ENCODE peak calls at places on chromosomes 6 and 20, in seven cellular contexts. E is OCI-LY7, T is colonic mucosa, C is fibroblast of the conjunctiva, W is posterior vena cava, A is fibroblast of lung, H is stromal cell of bone marrow. F is an unnamed sample.

GRCh38 chr20:44074252-44075151 is 112.5 kb downstream of the JPH2 start:
- DNase-seq in E (no peak), T (no peak), C (no peak), W (no peak), A (peak), H (peak), F (no peak)

GRCh38 chr20:35478804-35479472 is 23.5 kb downstream of the CEP250 start:
- DNase-seq in E (peak), T (no peak), C (no peak), W (no peak), A (no peak), H (no peak), F (no peak)

GRCh38 chr20:34791289-34792020 is 34.0 kb downstream of the NCOA6 start:
- DNase-seq in E (no peak), T (no peak), C (peak), W (no peak), A (peak), H (peak), F (no peak)

GRCh38 chr20:49985617-49986016 is 2.8 kb downstream of the SNAI1 start:
- DNase-seq in E (no peak), T (no peak), C (no peak), W (no peak), A (no peak), H (no peak), F (no peak)

GRCh38 chr20:53940356-53940694 is 130.1 kb downstream of the BCAS1 start:
- DNase-seq in E (no peak), T (no peak), C (no peak), W (no peak), A (no peak), H (no peak), F (no peak)

GRCh38 chr6:38173909-38174308 is 354.4 kb downstream of the ZFAND3 start:
- DNase-seq in E (no peak), T (peak), C (no peak), W (peak), A (no peak), H (no peak), F (peak)

GRCh38 chr20:14406495-14406894 is 69.1 kb upstream of the FLRT3 start:
- DNase-seq in E (no peak), T (no peak), C (no peak), W (no peak), A (peak), H (no peak), F (no peak)

GRCh38 chr20:63132715-63133471 is 83.0 kb downstream of the YTHDF1 start:
- DNase-seq in E (no peak), T (no peak), C (no peak), W (peak), A (no peak), H (no peak), F (no peak)

GRCh38 chr6:37673436-37673835 is 24.2 kb downstream of the MDGA1 start:
- DNase-seq in E (no peak), T (no peak), C (no peak), W (peak), A (no peak), H (no peak), F (no peak)

GRCh38 chr6:127030841-127031240 is 87.6 kb upstream of the RSPO3 start:
- DNase-seq in E (no peak), T (no peak), C (no peak), W (no peak), A (no peak), H (no peak), F (no peak)

GRCh38 chr6:157148391-157149323 is 174.7 kb downstream of the TMEM242 start:
- DNase-seq in E (no peak), T (no peak), C (peak), W (no peak), A (peak), H (peak), F (no peak)

GRCh38 chr6:11858439-11858838 is 79.8 kb upstream of the ADTRP start:
- DNase-seq in E (no peak), T (no peak), C (no peak), W (no peak), A (no peak), H (no peak), F (no peak)

GRCh38 chr6:21992178-21992967 is 304.5 kb downstream of the PRL start:
- DNase-seq in E (no peak), T (no peak), C (no peak), W (no peak), A (peak), H (no peak), F (no peak)

GRCh38 chr6:36120539-36120938 is 9.8 kb upstream of the MAPK13 start:
- DNase-seq in E (peak), T (peak), C (no peak), W (no peak), A (no peak), H (no peak), F (peak)

GRCh38 chr20:15139522-15139921 is 802.1 kb upstream of the FLRT3 start:
- DNase-seq in E (no peak), T (no peak), C (no peak), W (no peak), A (no peak), H (no peak), F (no peak)

GRCh38 chr6:41373919-41374617 is 38.7 kb downstream of the NCR2 start:
- DNase-seq in E (no peak), T (no peak), C (no peak), W (no peak), A (no peak), H (no peak), F (no peak)

GRCh38 chr20:39676857-39677351 is 714.8 kb downstream of the DHX35 start:
- DNase-seq in E (no peak), T (peak), C (no peak), W (no peak), A (no peak), H (no peak), F (no peak)

GRCh38 chr6:75824160-75824559 is 75.1 kb downstream of the MYO6 start:
- DNase-seq in E (no peak), T (no peak), C (no peak), W (no peak), A (no peak), H (no peak), F (no peak)

GRCh38 chr6:41167173-41167963 is 4.5 kb upstream of the TREM2 start:
- DNase-seq in E (no peak), T (no peak), C (no peak), W (no peak), A (peak), H (no peak), F (no peak)

F was measured in CD8-positive, alpha-beta memory T cell.